ENCODE peak calls at places on chromosomes 2 and 18, in six cellular contexts. X is occipital lobe, Q is iPS-NIHi11, U is SW 1271, C is NCI-H1105 treated with DMSO at 0.1 percent for 48 hours, D is B cell. I is an unnamed sample.
A peak's percentile ranks its signal among the peaks of the same experiment; 100 is the strongest.

GRCh38 chr18:23575309-23575651 is 11.0 kb downstream of the NPC1 start:
- DNase-seq in Q (no peak), U (no peak), X (no peak), D (no peak), C (no peak), I (no peak)

GRCh38 chr2:219073413-219074129 is 12.8 kb upstream of the IHH start:
- DNase-seq in D (no peak), C (peak; percentile 57), U (peak; percentile 54), X (no peak), Q (peak; percentile 80), I (peak; percentile 66)

GRCh38 chr2:71282493-71282892 is 49.1 kb upstream of the ZNF638 start:
- DNase-seq in Q (no peak), X (no peak), U (no peak), C (peak; percentile 23), D (no peak), I (no peak)

GRCh38 chr2:26925100-26925791 is 45.2 kb upstream of the MAPRE3 start:
- DNase-seq in C (no peak), X (no peak), U (no peak), D (no peak), Q (no peak), I (no peak)

GRCh38 chr2:194314042-194314441 is 1343.0 kb upstream of the SLC39A10 start:
- DNase-seq in D (no peak), X (no peak), U (no peak), Q (no peak), C (no peak), I (no peak)

GRCh38 chr2:158973511-158973956 is 5.1 kb downstream of the TANC1 start:
- DNase-seq in D (no peak), Q (no peak), U (no peak), C (peak; percentile 98), X (no peak), I (no peak)

GRCh38 chr18:13611616-13612110 is 114.7 kb downstream of the FAM210A start:
- DNase-seq in D (no peak), U (no peak), C (no peak), X (peak; percentile 63), Q (no peak), I (no peak)

GRCh38 chr2:179460530-179460929 is 195.9 kb upstream of the SESTD1 start:
- DNase-seq in X (peak; percentile 10), Q (no peak), U (peak; percentile 47), D (no peak), C (no peak), I (no peak)

GRCh38 chr18:63312731-63313408 is 6.7 kb downstream of the BCL2 start:
- DNase-seq in Q (no peak), U (no peak), C (no peak), X (no peak), D (no peak), I (no peak)

GRCh38 chr2:66462196-66462825 is 27.4 kb downstream of the MEIS1 start:
- DNase-seq in D (no peak), Q (no peak), C (no peak), X (no peak), U (no peak), I (no peak)

I was measured in WTC11.